ENCODE peak calls at places on chromosomes 5 and 9, in five cellular contexts. Z, D, O, E and A are unnamed samples.

GRCh38 chr5:172701336-172702061 is 60.4 kb downstream of the NEURL1B start:
- DNase-seq in Z (no peak), D (no peak), O (no peak), E (no peak), A (no peak)

GRCh38 chr9:97468658-97469448 is 32.6 kb upstream of the TMOD1 start:
- DNase-seq in Z (peak; percentile 56), D (peak; percentile 84), O (peak; percentile 87), E (no peak), A (peak; percentile 75)

GRCh38 chr5:87367243-87367642 is 45.5 kb downstream of the CCNH start:
- DNase-seq in Z (no peak), D (no peak), O (no peak), E (no peak), A (no peak)

GRCh38 chr5:124349931-124350330 is 396.5 kb downstream of the ZNF608 start:
- DNase-seq in Z (no peak), D (no peak), O (no peak), E (no peak), A (no peak)

GRCh38 chr5:176542135-176542595 is 5.0 kb upstream of the RNF44 start:
- DNase-seq in Z (no peak), D (no peak), O (no peak), E (peak; percentile 43), A (no peak)

GRCh38 chr9:84773023-84773422 is 103.5 kb downstream of the NTRK2 start:
- DNase-seq in Z (peak; percentile 30), D (no peak), O (no peak), E (no peak), A (no peak)

GRCh38 chr9:129323376-129323998 is 145.4 kb upstream of the IER5L start:
- DNase-seq in Z (no peak), D (no peak), O (no peak), E (no peak), A (no peak)

GRCh38 chr5:142327111-142327842 is 2.5 kb upstream of the SPRY4 start:
- DNase-seq in Z (peak; percentile 94), D (no peak), O (no peak), E (no peak), A (no peak)

GRCh38 chr9:37295796-37296195 is 126.7 kb upstream of the GRHPR start:
- DNase-seq in Z (no peak), D (peak; percentile 12), O (no peak), E (no peak), A (no peak)

GRCh38 chr9:107105784-107106183 is 177.3 kb upstream of the RAD23B start:
- DNase-seq in Z (no peak), D (no peak), O (no peak), E (no peak), A (no peak)

GRCh38 chr5:172903790-172904189 is 55.4 kb upstream of the RPL26L1 start:
- DNase-seq in Z (peak; percentile 93), D (no peak), O (no peak), E (no peak), A (no peak)

GRCh38 chr5:141272906-141273305 is 27.7 kb downstream of the PCDHB15 start:
- DNase-seq in Z (no peak), D (peak; percentile 13), O (no peak), E (no peak), A (no peak)

GRCh38 chr5:164475339-164475977 is 970.0 kb downstream of the MAT2B start:
- DNase-seq in Z (no peak), D (peak; percentile 35), O (peak; percentile 29), E (no peak), A (no peak)

GRCh38 chr5:139640432-139641115 is 7.6 kb upstream of the CXXC5 start:
- DNase-seq in Z (no peak), D (no peak), O (no peak), E (no peak), A (peak; percentile 46)

GRCh38 chr5:171264842-171265241 is 44.2 kb upstream of the TLX3 start:
- DNase-seq in Z (no peak), D (no peak), O (no peak), E (no peak), A (no peak)

GRCh38 chr5:59767753-59768159 is 125.8 kb downstream of the PDE4D start:
- DNase-seq in Z (no peak), D (no peak), O (no peak), E (no peak), A (no peak)

GRCh38 chr5:75243510-75243909 is 6.8 kb upstream of the ANKRD31 start:
- DNase-seq in Z (no peak), D (no peak), O (no peak), E (no peak), A (no peak)

GRCh38 chr9:14238518-14238917 is 75.4 kb downstream of the NFIB start:
- DNase-seq in Z (no peak), D (peak; percentile 31), O (no peak), E (no peak), A (no peak)

GRCh38 chr9:131748411-131748955 is 8.6 kb upstream of the RAPGEF1 start:
- DNase-seq in Z (no peak), D (no peak), O (no peak), E (no peak), A (no peak)

GRCh38 chr9:15277400-15278137 is 29.4 kb downstream of the TTC39B start:
- DNase-seq in Z (no peak), D (no peak), O (no peak), E (no peak), A (no peak)

GRCh38 chr5:57887851-57888621 is 405.4 kb upstream of the ACTBL2 start:
- DNase-seq in Z (peak; percentile 29), D (peak; percentile 52), O (peak; percentile 77), E (no peak), A (peak; percentile 53)

GRCh38 chr9:108163321-108164005 is 673.9 kb upstream of the KLF4 start:
- DNase-seq in Z (peak; percentile 36), D (no peak), O (no peak), E (no peak), A (no peak)

GRCh38 chr9:123637940-123638634 is 282.1 kb downstream of the CRB2 start:
- DNase-seq in Z (no peak), D (no peak), O (no peak), E (no peak), A (no peak)

GRCh38 chr9:116980582-116980981 is 293.5 kb downstream of the TRIM32 start:
- DNase-seq in Z (no peak), D (no peak), O (no peak), E (no peak), A (no peak)

GRCh38 chr5:115321309-115321708 is 24.9 kb upstream of the CCDC112 start:
- DNase-seq in Z (peak; percentile 55), D (no peak), O (no peak), E (no peak), A (no peak)

GRCh38 chr5:168159425-168159824 is 132.0 kb upstream of the WWC1 start:
- DNase-seq in Z (no peak), D (peak; percentile 78), O (peak; percentile 62), E (no peak), A (no peak)

GRCh38 chr9:93107825-93108161 is 11.8 kb downstream of the CARD19 start:
- DNase-seq in Z (no peak), D (no peak), O (no peak), E (no peak), A (no peak)

GRCh38 chr5:64784451-64785025 is 15.8 kb downstream of the CWC27 start:
- DNase-seq in Z (peak; percentile 58), D (peak; percentile 33), O (peak; percentile 87), E (peak; percentile 10), A (peak; percentile 56)

GRCh38 chr5:96431376-96432244 is 1.4 kb downstream of the PCSK1 start:
- DNase-seq in Z (peak; percentile 50), D (peak; percentile 20), O (no peak), E (no peak), A (no peak)

GRCh38 chr5:132268698-132269551 is 11.4 kb downstream of the PDLIM4 start:
- DNase-seq in Z (peak; percentile 79), D (no peak), O (no peak), E (no peak), A (peak; percentile 64)

GRCh38 chr5:132785864-132786263 is 8.8 kb upstream of the SEPTIN8 start:
- DNase-seq in Z (no peak), D (no peak), O (no peak), E (no peak), A (no peak)